ENCODE peak calls at places on chromosomes 11 and 22, in five cellular contexts. One of them, this sample, is unnamed.

GRCh38 chr22:24593810-24594568 is 1.1 kb upstream of the LRRC75B start:
- DNase-seq in heart right ventricle: no peak
- DNase-seq in SK-N-SH: peak
- DNase-seq in glutamatergic neuron: no peak
- DNase-seq in endothelial cell: no peak
- DNase-seq in this sample: no peak

GRCh38 chr22:49142891-49143290 is 684.8 kb downstream of the BRD1 start:
- DNase-seq in endothelial cell: no peak
- DNase-seq in SK-N-SH: no peak
- DNase-seq in heart right ventricle: no peak
- DNase-seq in glutamatergic neuron: no peak
- DNase-seq in this sample: no peak

GRCh38 chr11:19820100-19820499 is 107.5 kb downstream of the NAV2 start:
- DNase-seq in endothelial cell: no peak
- DNase-seq in glutamatergic neuron: no peak
- DNase-seq in SK-N-SH: no peak
- DNase-seq in heart right ventricle: no peak
- DNase-seq in this sample: no peak

GRCh38 chr11:40291304-40292100 is 1168.0 kb downstream of the LRRC4C start:
- DNase-seq in glutamatergic neuron: no peak
- DNase-seq in endothelial cell: no peak
- DNase-seq in heart right ventricle: no peak
- DNase-seq in SK-N-SH: no peak
- DNase-seq in this sample: no peak

GRCh38 chr11:76209956-76210885 is 3.9 kb upstream of the WNT11 start:
- DNase-seq in endothelial cell: peak
- DNase-seq in SK-N-SH: peak
- DNase-seq in glutamatergic neuron: peak
- DNase-seq in heart right ventricle: peak
- DNase-seq in this sample: peak

GRCh38 chr22:24107668-24108067 is 73.6 kb upstream of the SUSD2 start:
- DNase-seq in glutamatergic neuron: no peak
- DNase-seq in SK-N-SH: no peak
- DNase-seq in endothelial cell: no peak
- DNase-seq in heart right ventricle: peak
- DNase-seq in this sample: no peak

GRCh38 chr11:12008790-12009616 is 577 bp upstream of the DKK3 start:
- DNase-seq in endothelial cell: peak
- DNase-seq in heart right ventricle: peak
- DNase-seq in glutamatergic neuron: peak
- DNase-seq in SK-N-SH: peak
- DNase-seq in this sample: peak

GRCh38 chr22:36430863-36431262 is 43.1 kb upstream of the MYH9 start:
- DNase-seq in glutamatergic neuron: no peak
- DNase-seq in heart right ventricle: no peak
- DNase-seq in SK-N-SH: no peak
- DNase-seq in endothelial cell: no peak
- DNase-seq in this sample: no peak

GRCh38 chr11:129391864-129392263 is 16.2 kb downstream of the BARX2 start:
- DNase-seq in heart right ventricle: no peak
- DNase-seq in SK-N-SH: no peak
- DNase-seq in endothelial cell: no peak
- DNase-seq in glutamatergic neuron: no peak
- DNase-seq in this sample: no peak

GRCh38 chr11:70073881-70074371 is 4.2 kb upstream of the ANO1 start:
- DNase-seq in glutamatergic neuron: no peak
- DNase-seq in heart right ventricle: no peak
- DNase-seq in SK-N-SH: no peak
- DNase-seq in endothelial cell: no peak
- DNase-seq in this sample: no peak

GRCh38 chr11:66509131-66509561 is 1.3 kb upstream of the BBS1 start:
- DNase-seq in heart right ventricle: no peak
- DNase-seq in glutamatergic neuron: no peak
- DNase-seq in SK-N-SH: no peak
- DNase-seq in endothelial cell: no peak
- DNase-seq in this sample: no peak

GRCh38 chr11:35529971-35530495 is 4.6 kb upstream of the PAMR1 start:
- DNase-seq in heart right ventricle: peak
- DNase-seq in SK-N-SH: peak
- DNase-seq in glutamatergic neuron: no peak
- DNase-seq in endothelial cell: no peak
- DNase-seq in this sample: no peak

GRCh38 chr11:114308689-114309089 is 12.5 kb downstream of the NNMT start:
- DNase-seq in glutamatergic neuron: no peak
- DNase-seq in SK-N-SH: no peak
- DNase-seq in endothelial cell: no peak
- DNase-seq in heart right ventricle: no peak
- DNase-seq in this sample: no peak

GRCh38 chr11:394034-394857 is at the start of gene PKP3:
- DNase-seq in heart right ventricle: peak
- DNase-seq in glutamatergic neuron: no peak
- DNase-seq in endothelial cell: no peak
- DNase-seq in SK-N-SH: no peak
- DNase-seq in this sample: peak

GRCh38 chr11:131246589-131247164 is 123.7 kb upstream of the NTM start:
- DNase-seq in heart right ventricle: peak
- DNase-seq in endothelial cell: peak
- DNase-seq in glutamatergic neuron: peak
- DNase-seq in SK-N-SH: peak
- DNase-seq in this sample: peak

This sample was measured in progenitor cell of endocrine pancreas.